ENCODE peak calls at places on chromosomes 12 and 14, in four cellular contexts. One of them, this sample, is unnamed.

GRCh38 chr12:73106296-73106695 is 834.1 kb downstream of the TRHDE start:
- DNase-seq in HCT116: no peak
- DNase-seq in Peyer's patch: no peak
- DNase-seq in AG10803: no peak
- DNase-seq in this sample: no peak

GRCh38 chr14:96085369-96085768 is 46.2 kb downstream of the C14orf132 start:
- DNase-seq in HCT116: no peak
- DNase-seq in Peyer's patch: no peak
- DNase-seq in AG10803: no peak
- DNase-seq in this sample: no peak

GRCh38 chr14:22552001-22552826 is 36.8 kb downstream of the DAD1 start:
- DNase-seq in HCT116: no peak
- DNase-seq in Peyer's patch: no peak
- DNase-seq in AG10803: no peak
- DNase-seq in this sample: no peak

GRCh38 chr12:89181271-89181920 is 170.9 kb downstream of the DUSP6 start:
- DNase-seq in HCT116: no peak
- DNase-seq in Peyer's patch: no peak
- DNase-seq in AG10803: peak; percentile 80
- DNase-seq in this sample: no peak

GRCh38 chr12:124883263-124883876 is 19.7 kb upstream of the SCARB1 start:
- DNase-seq in HCT116: no peak
- DNase-seq in Peyer's patch: no peak
- DNase-seq in AG10803: no peak
- DNase-seq in this sample: no peak

GRCh38 chr14:87632796-87633195 is 360.2 kb downstream of the GALC start:
- DNase-seq in HCT116: no peak
- DNase-seq in Peyer's patch: no peak
- DNase-seq in AG10803: no peak
- DNase-seq in this sample: no peak

GRCh38 chr12:104752883-104753282 is 205.2 kb downstream of the SLC41A2 start:
- DNase-seq in HCT116: no peak
- DNase-seq in Peyer's patch: no peak
- DNase-seq in AG10803: no peak
- DNase-seq in this sample: no peak

GRCh38 chr12:112971248-112971647 is 7.1 kb upstream of the OAS2 start:
- DNase-seq in HCT116: no peak
- DNase-seq in Peyer's patch: no peak
- DNase-seq in AG10803: peak; percentile 37
- DNase-seq in this sample: no peak

GRCh38 chr14:69685716-69686115 is 74.3 kb downstream of the SUSD6 start:
- DNase-seq in HCT116: no peak
- DNase-seq in Peyer's patch: peak; percentile 78
- DNase-seq in AG10803: peak; percentile 61
- DNase-seq in this sample: peak; percentile 41

GRCh38 chr12:39723831-39724230 is 104.2 kb upstream of the ABCD2 start:
- DNase-seq in HCT116: no peak
- DNase-seq in Peyer's patch: no peak
- DNase-seq in AG10803: peak; percentile 48
- DNase-seq in this sample: no peak

GRCh38 chr12:29591140-29592020 is 93.9 kb upstream of the OVCH1 start:
- DNase-seq in HCT116: no peak
- DNase-seq in Peyer's patch: no peak
- DNase-seq in AG10803: peak; percentile 9
- DNase-seq in this sample: no peak
- H3K4me3 ChIP-seq in HCT116: no peak overlapping the region
- H3K4me3 ChIP-seq in Peyer's patch: no peak overlapping the region
- H3K4me3 ChIP-seq in AG10803: no peak overlapping the region
- H3K4me3 ChIP-seq in this sample: no peak overlapping the region

GRCh38 chr14:101560534-101561113 is 671 bp upstream of the DIO3 start:
- DNase-seq in HCT116: no peak
- DNase-seq in Peyer's patch: no peak
- DNase-seq in AG10803: no peak
- DNase-seq in this sample: no peak
- TF ChIP-seq CTCF in HCT116: no peak
- TF ChIP-seq CTCF in Peyer's patch: no peak
- TF ChIP-seq CTCF in AG10803: no peak
- TF ChIP-seq CTCF in this sample: no peak

GRCh38 chr14:29927596-29928341 is at the start of gene PRKD1:
- DNase-seq in HCT116: no peak
- DNase-seq in Peyer's patch: peak; percentile 59
- DNase-seq in AG10803: peak; percentile 71
- DNase-seq in this sample: no peak

GRCh38 chr14:29926701-29927595 is 699 bp downstream of the PRKD1 start:
- DNase-seq in HCT116: no peak
- DNase-seq in Peyer's patch: peak; percentile 53
- DNase-seq in AG10803: peak; percentile 52
- DNase-seq in this sample: no peak

GRCh38 chr14:29926228-29926627 is 1.4 kb downstream of the PRKD1 start:
- DNase-seq in HCT116: no peak
- DNase-seq in Peyer's patch: no peak
- DNase-seq in AG10803: no peak
- DNase-seq in this sample: no peak

GRCh38 chr14:29925106-29925722 is 2.4 kb downstream of the PRKD1 start:
- DNase-seq in HCT116: no peak
- DNase-seq in Peyer's patch: no peak
- DNase-seq in AG10803: peak; percentile 83
- DNase-seq in this sample: no peak

GRCh38 chr14:29925736-29926135 is 1.9 kb downstream of the PRKD1 start:
- DNase-seq in HCT116: no peak
- DNase-seq in Peyer's patch: no peak
- DNase-seq in AG10803: peak; percentile 35
- DNase-seq in this sample: no peak
- H3K4me3 ChIP-seq in HCT116: no peak overlapping the region
- H3K4me3 ChIP-seq in Peyer's patch: no peak overlapping the region
- H3K4me3 ChIP-seq in AG10803: peak overlapping the region; percentile 94
- H3K4me3 ChIP-seq in this sample: peak overlapping the region; percentile 97

GRCh38 chr14:64040044-64040443 is 187.2 kb downstream of the SYNE2 start:
- DNase-seq in HCT116: no peak
- DNase-seq in Peyer's patch: no peak
- DNase-seq in AG10803: peak; percentile 23
- DNase-seq in this sample: no peak
- TF ChIP-seq CTCF in HCT116: no peak
- TF ChIP-seq CTCF in Peyer's patch: no peak
- TF ChIP-seq CTCF in AG10803: peak; percentile 55
- TF ChIP-seq CTCF in this sample: peak; percentile 55

DNA sequence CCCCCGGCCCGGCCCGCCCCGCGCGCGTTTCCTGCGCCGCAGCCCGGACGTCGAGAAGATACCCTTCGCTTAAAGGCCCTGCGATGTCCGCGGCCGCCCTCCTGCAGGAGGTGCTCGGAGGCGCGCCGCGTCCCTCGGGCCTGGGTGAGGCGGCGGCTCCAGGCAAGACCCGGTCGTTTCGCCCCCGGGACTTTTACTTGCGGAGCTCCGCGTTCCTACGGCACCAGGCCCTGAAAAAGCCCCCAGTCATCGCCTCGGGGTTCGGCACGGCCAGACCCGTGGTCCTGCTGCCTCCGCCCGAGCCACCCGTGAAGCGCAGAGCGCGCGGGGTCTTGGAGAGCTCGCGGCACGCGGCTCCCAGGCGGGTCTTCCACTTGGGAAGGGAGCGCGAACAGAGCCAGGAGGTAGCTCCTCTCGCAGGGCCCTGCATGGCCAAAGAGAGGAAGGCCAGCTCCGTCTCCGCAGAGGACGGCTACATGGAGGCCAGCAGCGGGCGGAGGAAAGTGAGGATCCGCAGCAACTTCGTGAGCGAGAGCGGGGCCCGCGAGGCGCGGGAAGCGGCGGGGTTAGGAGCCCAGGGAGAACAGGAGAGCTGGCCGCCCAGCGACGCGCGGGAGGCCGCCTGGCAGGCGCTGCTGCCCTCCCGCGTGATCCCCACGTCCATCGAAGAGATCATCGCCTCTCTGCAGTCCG is 26.9 kb downstream of the TTC6 start:
- DNase-seq in HCT116: no peak
- DNase-seq in Peyer's patch: no peak
- DNase-seq in AG10803: peak; percentile 25
- DNase-seq in this sample: no peak
- H3K4me3 ChIP-seq in HCT116: no peak overlapping the region
- H3K4me3 ChIP-seq in Peyer's patch: no peak overlapping the region
- H3K4me3 ChIP-seq in AG10803: peak overlapping the region; percentile 44
- H3K4me3 ChIP-seq in this sample: no peak overlapping the region

GRCh38 chr14:76307786-76308780 is 67.9 kb upstream of the ESRRB start:
- DNase-seq in HCT116: no peak
- DNase-seq in Peyer's patch: no peak
- DNase-seq in AG10803: no peak
- DNase-seq in this sample: no peak

GRCh38 chr14:76313303-76313702 is 62.6 kb upstream of the ESRRB start:
- DNase-seq in HCT116: no peak
- DNase-seq in Peyer's patch: no peak
- DNase-seq in AG10803: no peak
- DNase-seq in this sample: no peak

GRCh38 chr14:76311410-76311758 is 64.6 kb upstream of the ESRRB start:
- DNase-seq in HCT116: no peak
- DNase-seq in Peyer's patch: no peak
- DNase-seq in AG10803: no peak
- DNase-seq in this sample: no peak

GRCh38 chr14:76312821-76313220 is 63.1 kb upstream of the ESRRB start:
- DNase-seq in HCT116: no peak
- DNase-seq in Peyer's patch: no peak
- DNase-seq in AG10803: no peak
- DNase-seq in this sample: no peak

DNA sequence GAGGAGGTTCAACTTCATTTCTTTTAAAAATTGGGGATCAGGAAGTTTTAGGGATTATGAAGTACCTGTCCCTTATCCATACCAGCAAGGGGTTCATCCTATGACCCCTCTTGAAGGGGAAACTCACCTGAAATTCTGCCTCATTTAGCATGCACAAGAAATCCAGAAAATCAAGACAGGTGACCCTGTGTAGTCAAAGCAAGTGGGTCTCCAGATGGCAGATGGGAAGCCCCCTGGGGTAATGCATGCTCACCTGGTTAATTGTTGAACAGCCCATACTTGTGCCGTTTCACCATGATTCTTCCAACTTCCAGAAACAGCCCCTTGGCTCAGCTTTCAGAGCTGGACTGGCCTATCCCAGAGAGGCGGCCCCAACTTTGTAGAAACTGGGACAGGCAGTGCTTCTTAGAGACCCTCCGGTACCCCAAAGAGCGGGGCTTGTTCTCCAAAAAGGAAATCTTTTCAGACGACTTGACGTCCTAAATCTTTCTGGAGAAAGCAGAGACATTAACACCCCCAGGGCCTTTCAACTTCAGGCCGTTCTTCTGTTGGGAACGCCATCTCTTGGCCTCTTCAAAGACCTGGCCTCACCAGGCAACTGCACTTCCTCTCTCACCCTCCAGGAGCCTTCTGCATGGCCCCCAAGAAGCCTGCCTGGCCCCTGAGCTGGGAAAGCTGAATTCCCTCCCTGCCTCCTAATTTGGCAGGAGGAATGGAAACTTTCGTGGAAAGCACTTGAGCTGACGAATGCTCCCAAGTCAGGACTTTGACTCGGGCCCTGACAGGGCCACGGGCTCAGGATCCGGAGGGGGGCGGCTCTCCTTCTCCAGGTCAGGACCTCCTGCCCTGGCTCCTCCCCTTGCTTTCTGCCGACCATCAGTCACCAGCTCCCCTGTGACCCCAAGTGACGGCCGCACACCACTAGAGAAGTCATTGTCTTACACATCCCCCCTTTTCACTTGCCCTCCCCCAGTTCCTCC is 66.1 kb upstream of the ESRRB start:
- DNase-seq in HCT116: no peak
- DNase-seq in Peyer's patch: no peak
- DNase-seq in AG10803: no peak
- DNase-seq in this sample: no peak
- TF ChIP-seq CTCF in HCT116: peak; percentile 9
- TF ChIP-seq CTCF in Peyer's patch: no peak
- TF ChIP-seq CTCF in AG10803: no peak
- TF ChIP-seq CTCF in this sample: no peak

GRCh38 chr12:49088932-49089330 is 5.7 kb downstream of the DHH start:
- DNase-seq in HCT116: no peak
- DNase-seq in Peyer's patch: no peak
- DNase-seq in AG10803: no peak
- DNase-seq in this sample: no peak
- H3K4me3 ChIP-seq in HCT116: no peak overlapping the region
- H3K4me3 ChIP-seq in Peyer's patch: no peak overlapping the region
- H3K4me3 ChIP-seq in AG10803: no peak overlapping the region
- H3K4me3 ChIP-seq in this sample: no peak overlapping the region